ENCODE peak calls at places on chromosomes 1 and 21, in eight cellular contexts. H, E, I, Z, U, T, O and S are unnamed samples.
A peak's percentile ranks its signal among the peaks of the same experiment; 100 is the strongest.

GRCh38 chr1:111499026-111499790 is 4.2 kb downstream of the ADORA3 start:
- DNase-seq in T (no peak), U (no peak), E (no peak), Z (no peak), H (peak; percentile 35), I (no peak), O (no peak), S (no peak)

GRCh38 chr1:27366113-27366410 is 699 bp downstream of the MAP3K6 start:
- DNase-seq in T (peak; percentile 82), I (peak; percentile 67), E (peak; percentile 80), O (peak; percentile 96), U (peak; percentile 83), H (peak; percentile 63), Z (peak; percentile 82), S (peak; percentile 58)

GRCh38 chr1:203006948-203007871 is at the start of gene TMEM183A:
- DNase-seq in H (peak; percentile 95), U (peak; percentile 98), I (peak; percentile 95), E (peak; percentile 96), O (peak; percentile 97), Z (peak; percentile 91), T (peak; percentile 96), S (peak; percentile 99)

GRCh38 chr21:46347203-46347550 is 23.2 kb downstream of the PCNT start:
- DNase-seq in U (no peak), E (no peak), O (no peak), I (no peak), Z (no peak), H (no peak), T (no peak), S (no peak)

GRCh38 chr1:76257823-76258222 is 183.3 kb downstream of the ST6GALNAC3 start:
- DNase-seq in H (no peak), U (no peak), T (no peak), Z (no peak), I (no peak), E (no peak), O (no peak), S (no peak)

GRCh38 chr1:205933672-205934618 is 9.3 kb downstream of the SLC26A9 start:
- DNase-seq in O (no peak), Z (no peak), U (no peak), T (peak; percentile 83), E (no peak), I (no peak), H (peak; percentile 82), S (no peak)

GRCh38 chr1:193183019-193183643 is 3.3 kb downstream of the B3GALT2 start:
- DNase-seq in E (no peak), T (peak; percentile 13), U (peak; percentile 26), H (peak; percentile 78), I (peak; percentile 10), O (no peak), Z (no peak), S (peak; percentile 80)

GRCh38 chr21:42258150-42258884 is 39.4 kb downstream of the ABCG1 start:
- DNase-seq in E (peak; percentile 78), Z (peak; percentile 77), O (peak; percentile 85), T (peak; percentile 82), U (peak; percentile 88), H (peak; percentile 84), I (peak; percentile 43), S (peak; percentile 38)